ENCODE peak calls at places on chromosomes 5 and 9, in ten cellular contexts. One of them, this sample, is unnamed.

GRCh38 chr5:176436641-176437040 is 11.5 kb upstream of the FAF2 start:
- DNase-seq in small intestine: no peak
- DNase-seq in fibroblast of mammary gland: peak; percentile 52
- DNase-seq in breast epithelium: no peak
- DNase-seq in mammary epithelial cell: peak; percentile 72
- DNase-seq in MG63: no peak
- DNase-seq in CD8-positive, alpha-beta memory T cell: no peak
- DNase-seq in transverse colon: no peak
- DNase-seq in fibroblast of villous mesenchyme: peak; percentile 69
- DNase-seq in GM23338: no peak
- DNase-seq in this sample: no peak

GRCh38 chr5:132501961-132502931 is 11.7 kb upstream of the IRF1 start:
- DNase-seq in fibroblast of mammary gland: peak; percentile 57
- DNase-seq in MG63: no peak
- DNase-seq in small intestine: peak; percentile 90
- DNase-seq in transverse colon: peak; percentile 53
- DNase-seq in GM23338: no peak
- DNase-seq in CD8-positive, alpha-beta memory T cell: no peak
- DNase-seq in breast epithelium: peak; percentile 16
- DNase-seq in fibroblast of villous mesenchyme: no peak
- DNase-seq in mammary epithelial cell: no peak
- DNase-seq in this sample: peak; percentile 42

GRCh38 chr9:131046581-131047202 is 37.7 kb downstream of the LAMC3 start:
- DNase-seq in breast epithelium: peak; percentile 25
- DNase-seq in small intestine: peak; percentile 56
- DNase-seq in GM23338: peak; percentile 92
- DNase-seq in CD8-positive, alpha-beta memory T cell: peak; percentile 53
- DNase-seq in fibroblast of villous mesenchyme: peak; percentile 67
- DNase-seq in mammary epithelial cell: peak; percentile 39
- DNase-seq in transverse colon: peak; percentile 62
- DNase-seq in fibroblast of mammary gland: peak; percentile 54
- DNase-seq in MG63: peak; percentile 47
- DNase-seq in this sample: peak; percentile 59

GRCh38 chr5:64341340-64341739 is 164.5 kb upstream of the RGS7BP start:
- DNase-seq in fibroblast of mammary gland: no peak
- DNase-seq in fibroblast of villous mesenchyme: no peak
- DNase-seq in transverse colon: no peak
- DNase-seq in GM23338: no peak
- DNase-seq in CD8-positive, alpha-beta memory T cell: no peak
- DNase-seq in breast epithelium: no peak
- DNase-seq in mammary epithelial cell: no peak
- DNase-seq in MG63: no peak
- DNase-seq in small intestine: no peak
- DNase-seq in this sample: no peak

GRCh38 chr5:135700731-135701130 is 121.9 kb upstream of the CXCL14 start:
- DNase-seq in fibroblast of villous mesenchyme: no peak
- DNase-seq in MG63: no peak
- DNase-seq in fibroblast of mammary gland: no peak
- DNase-seq in CD8-positive, alpha-beta memory T cell: no peak
- DNase-seq in small intestine: no peak
- DNase-seq in transverse colon: no peak
- DNase-seq in mammary epithelial cell: no peak
- DNase-seq in GM23338: no peak
- DNase-seq in breast epithelium: no peak
- DNase-seq in this sample: peak; percentile 34

GRCh38 chr9:124551472-124552339 is 44.5 kb upstream of the NR5A1 start:
- DNase-seq in fibroblast of mammary gland: peak; percentile 58
- DNase-seq in CD8-positive, alpha-beta memory T cell: no peak
- DNase-seq in mammary epithelial cell: peak; percentile 76
- DNase-seq in fibroblast of villous mesenchyme: peak; percentile 67
- DNase-seq in small intestine: peak; percentile 40
- DNase-seq in transverse colon: peak; percentile 42
- DNase-seq in GM23338: peak; percentile 88
- DNase-seq in MG63: peak; percentile 62
- DNase-seq in breast epithelium: no peak
- DNase-seq in this sample: peak; percentile 74

GRCh38 chr9:121772600-121773285 is 121.3 kb downstream of the DAB2IP start:
- DNase-seq in breast epithelium: peak; percentile 49
- DNase-seq in MG63: no peak
- DNase-seq in CD8-positive, alpha-beta memory T cell: no peak
- DNase-seq in transverse colon: no peak
- DNase-seq in fibroblast of mammary gland: no peak
- DNase-seq in mammary epithelial cell: no peak
- DNase-seq in fibroblast of villous mesenchyme: no peak
- DNase-seq in small intestine: no peak
- DNase-seq in GM23338: no peak
- DNase-seq in this sample: no peak

GRCh38 chr5:1005362-1005851 is 3.2 kb upstream of the NKD2 start:
- DNase-seq in GM23338: no peak
- DNase-seq in CD8-positive, alpha-beta memory T cell: no peak
- DNase-seq in fibroblast of mammary gland: no peak
- DNase-seq in fibroblast of villous mesenchyme: no peak
- DNase-seq in breast epithelium: no peak
- DNase-seq in transverse colon: no peak
- DNase-seq in mammary epithelial cell: no peak
- DNase-seq in MG63: no peak
- DNase-seq in small intestine: no peak
- DNase-seq in this sample: peak; percentile 48

GRCh38 chr9:127128341-127129072 is 6.1 kb upstream of the ANGPTL2 start:
- DNase-seq in fibroblast of mammary gland: peak; percentile 69
- DNase-seq in MG63: peak; percentile 83
- DNase-seq in mammary epithelial cell: peak; percentile 53
- DNase-seq in breast epithelium: no peak
- DNase-seq in fibroblast of villous mesenchyme: no peak
- DNase-seq in transverse colon: no peak
- DNase-seq in GM23338: no peak
- DNase-seq in CD8-positive, alpha-beta memory T cell: no peak
- DNase-seq in small intestine: no peak
- DNase-seq in this sample: no peak

GRCh38 chr5:67176931-67177330 is 19.7 kb downstream of the CD180 start:
- DNase-seq in CD8-positive, alpha-beta memory T cell: no peak
- DNase-seq in breast epithelium: no peak
- DNase-seq in transverse colon: no peak
- DNase-seq in small intestine: no peak
- DNase-seq in fibroblast of villous mesenchyme: no peak
- DNase-seq in mammary epithelial cell: no peak
- DNase-seq in MG63: no peak
- DNase-seq in fibroblast of mammary gland: no peak
- DNase-seq in GM23338: no peak
- DNase-seq in this sample: no peak

GRCh38 chr5:54838843-54839242 is 146.6 kb downstream of the ESM1 start:
- DNase-seq in fibroblast of villous mesenchyme: no peak
- DNase-seq in transverse colon: no peak
- DNase-seq in MG63: no peak
- DNase-seq in fibroblast of mammary gland: no peak
- DNase-seq in breast epithelium: no peak
- DNase-seq in small intestine: no peak
- DNase-seq in mammary epithelial cell: no peak
- DNase-seq in CD8-positive, alpha-beta memory T cell: no peak
- DNase-seq in GM23338: no peak
- DNase-seq in this sample: no peak

GRCh38 chr9:123814526-123814925 is 115.4 kb downstream of the DENND1A start:
- DNase-seq in GM23338: no peak
- DNase-seq in transverse colon: no peak
- DNase-seq in CD8-positive, alpha-beta memory T cell: no peak
- DNase-seq in MG63: no peak
- DNase-seq in breast epithelium: no peak
- DNase-seq in fibroblast of villous mesenchyme: no peak
- DNase-seq in mammary epithelial cell: no peak
- DNase-seq in small intestine: no peak
- DNase-seq in fibroblast of mammary gland: no peak
- DNase-seq in this sample: no peak

GRCh38 chr5:78360674-78361225 is 333 bp downstream of the SCAMP1 start:
- DNase-seq in fibroblast of mammary gland: no peak
- DNase-seq in small intestine: peak; percentile 38
- DNase-seq in MG63: peak; percentile 25
- DNase-seq in mammary epithelial cell: no peak
- DNase-seq in transverse colon: peak; percentile 66
- DNase-seq in GM23338: no peak
- DNase-seq in breast epithelium: peak; percentile 41
- DNase-seq in CD8-positive, alpha-beta memory T cell: peak; percentile 74
- DNase-seq in fibroblast of villous mesenchyme: peak; percentile 3
- DNase-seq in this sample: no peak

GRCh38 chr5:169686137-169686536 is 49.1 kb downstream of the DOCK2 start:
- DNase-seq in CD8-positive, alpha-beta memory T cell: no peak
- DNase-seq in fibroblast of villous mesenchyme: no peak
- DNase-seq in small intestine: no peak
- DNase-seq in MG63: no peak
- DNase-seq in mammary epithelial cell: no peak
- DNase-seq in breast epithelium: no peak
- DNase-seq in GM23338: no peak
- DNase-seq in transverse colon: no peak
- DNase-seq in fibroblast of mammary gland: no peak
- DNase-seq in this sample: no peak

GRCh38 chr9:89807101-89807395 is 202.2 kb downstream of the GADD45G start:
- DNase-seq in small intestine: no peak
- DNase-seq in mammary epithelial cell: no peak
- DNase-seq in fibroblast of mammary gland: no peak
- DNase-seq in fibroblast of villous mesenchyme: no peak
- DNase-seq in GM23338: no peak
- DNase-seq in MG63: no peak
- DNase-seq in breast epithelium: no peak
- DNase-seq in CD8-positive, alpha-beta memory T cell: no peak
- DNase-seq in transverse colon: no peak
- DNase-seq in this sample: no peak

GRCh38 chr5:135602882-135603721 is 24.3 kb upstream of the CXCL14 start:
- DNase-seq in fibroblast of villous mesenchyme: no peak
- DNase-seq in breast epithelium: peak; percentile 10
- DNase-seq in MG63: no peak
- DNase-seq in fibroblast of mammary gland: no peak
- DNase-seq in CD8-positive, alpha-beta memory T cell: no peak
- DNase-seq in mammary epithelial cell: no peak
- DNase-seq in transverse colon: no peak
- DNase-seq in small intestine: no peak
- DNase-seq in GM23338: no peak
- DNase-seq in this sample: no peak

GRCh38 chr9:35669331-35670145 is 4.2 kb upstream of the CA9 start:
- DNase-seq in GM23338: no peak
- DNase-seq in mammary epithelial cell: peak; percentile 73
- DNase-seq in breast epithelium: no peak
- DNase-seq in MG63: no peak
- DNase-seq in transverse colon: peak; percentile 89
- DNase-seq in fibroblast of mammary gland: peak; percentile 74
- DNase-seq in CD8-positive, alpha-beta memory T cell: no peak
- DNase-seq in small intestine: peak; percentile 97
- DNase-seq in fibroblast of villous mesenchyme: peak; percentile 60
- DNase-seq in this sample: no peak

GRCh38 chr9:10661994-10662393 is 49.2 kb upstream of the PTPRD start:
- DNase-seq in fibroblast of mammary gland: no peak
- DNase-seq in small intestine: no peak
- DNase-seq in fibroblast of villous mesenchyme: no peak
- DNase-seq in breast epithelium: no peak
- DNase-seq in MG63: no peak
- DNase-seq in mammary epithelial cell: no peak
- DNase-seq in CD8-positive, alpha-beta memory T cell: no peak
- DNase-seq in transverse colon: no peak
- DNase-seq in GM23338: no peak
- DNase-seq in this sample: no peak

GRCh38 chr9:130834371-130835311 is at the start of gene ABL1:
- DNase-seq in breast epithelium: peak; percentile 67
- DNase-seq in CD8-positive, alpha-beta memory T cell: peak; percentile 52
- DNase-seq in transverse colon: peak; percentile 79
- DNase-seq in mammary epithelial cell: peak; percentile 93
- DNase-seq in fibroblast of mammary gland: peak; percentile 92
- DNase-seq in GM23338: peak; percentile 66
- DNase-seq in small intestine: peak; percentile 80
- DNase-seq in fibroblast of villous mesenchyme: peak; percentile 82
- DNase-seq in MG63: peak; percentile 96
- DNase-seq in this sample: peak; percentile 85

DNA sequence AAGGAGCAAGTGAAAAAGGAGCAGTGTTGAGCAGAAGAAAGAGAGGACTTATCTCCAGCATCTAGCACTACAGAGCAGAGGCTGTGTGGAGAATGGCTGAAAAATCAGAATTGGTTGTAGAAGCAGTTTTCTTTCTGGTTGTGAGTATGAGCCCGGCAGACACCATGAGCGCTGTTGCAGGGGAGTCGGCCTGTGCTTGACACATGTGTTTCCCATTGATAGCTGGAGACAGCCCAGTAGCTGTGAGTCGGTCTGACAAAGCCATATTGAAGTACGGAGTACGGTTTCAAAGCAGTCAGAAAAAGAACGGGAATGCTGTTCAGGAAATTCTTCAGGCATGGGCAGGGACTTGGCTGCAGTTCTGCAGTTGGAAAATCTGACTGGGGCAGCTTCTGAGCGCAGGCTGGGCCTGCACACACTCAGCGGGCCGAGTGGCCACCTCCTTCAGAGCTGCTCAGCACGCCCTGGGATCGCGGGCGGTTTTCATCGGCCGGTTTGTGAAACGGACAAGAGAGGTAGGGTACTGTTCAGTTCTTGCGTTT is at the start of gene SGCD:
- DNase-seq in fibroblast of villous mesenchyme: peak; percentile 46
- DNase-seq in transverse colon: peak; percentile 26
- DNase-seq in small intestine: no peak
- DNase-seq in mammary epithelial cell: no peak
- DNase-seq in GM23338: peak; percentile 16
- DNase-seq in fibroblast of mammary gland: peak; percentile 92
- DNase-seq in CD8-positive, alpha-beta memory T cell: no peak
- DNase-seq in MG63: peak; percentile 93
- DNase-seq in breast epithelium: no peak
- DNase-seq in this sample: no peak
- H3K4me3 ChIP-seq in fibroblast of villous mesenchyme: peak within 1 kb of the TSS; percentile 30
- H3K4me3 ChIP-seq in transverse colon: peak within 1 kb of the TSS; percentile 32
- H3K4me3 ChIP-seq in small intestine: no peak within 1 kb of the TSS
- H3K4me3 ChIP-seq in mammary epithelial cell: no peak within 1 kb of the TSS
- H3K4me3 ChIP-seq in GM23338: no peak within 1 kb of the TSS
- H3K4me3 ChIP-seq in fibroblast of mammary gland: peak within 1 kb of the TSS; percentile 63
- H3K4me3 ChIP-seq in CD8-positive, alpha-beta memory T cell: no peak within 1 kb of the TSS
- H3K4me3 ChIP-seq in MG63: peak within 1 kb of the TSS; percentile 39
- H3K4me3 ChIP-seq in breast epithelium: peak within 1 kb of the TSS; percentile 34
- H3K4me3 ChIP-seq in this sample: no peak within 1 kb of the TSS

GRCh38 chr9:68797116-68797515 is 92.1 kb downstream of the PIP5K1B start:
- DNase-seq in transverse colon: no peak
- DNase-seq in CD8-positive, alpha-beta memory T cell: no peak
- DNase-seq in breast epithelium: no peak
- DNase-seq in fibroblast of villous mesenchyme: no peak
- DNase-seq in fibroblast of mammary gland: no peak
- DNase-seq in mammary epithelial cell: no peak
- DNase-seq in MG63: no peak
- DNase-seq in GM23338: no peak
- DNase-seq in small intestine: no peak
- DNase-seq in this sample: no peak
- H3K4me3 ChIP-seq in transverse colon: no peak overlapping the region
- H3K4me3 ChIP-seq in CD8-positive, alpha-beta memory T cell: no peak overlapping the region
- H3K4me3 ChIP-seq in breast epithelium: no peak overlapping the region
- H3K4me3 ChIP-seq in fibroblast of villous mesenchyme: no peak overlapping the region
- H3K4me3 ChIP-seq in fibroblast of mammary gland: no peak overlapping the region
- H3K4me3 ChIP-seq in mammary epithelial cell: no peak overlapping the region
- H3K4me3 ChIP-seq in MG63: no peak overlapping the region
- H3K4me3 ChIP-seq in GM23338: no peak overlapping the region
- H3K4me3 ChIP-seq in small intestine: no peak overlapping the region
- H3K4me3 ChIP-seq in this sample: no peak overlapping the region

GRCh38 chr5:171390883-171391677 is 3.4 kb downstream of the NPM1 start:
- DNase-seq in MG63: no peak
- DNase-seq in fibroblast of villous mesenchyme: no peak
- DNase-seq in GM23338: no peak
- DNase-seq in breast epithelium: no peak
- DNase-seq in small intestine: no peak
- DNase-seq in CD8-positive, alpha-beta memory T cell: no peak
- DNase-seq in mammary epithelial cell: peak; percentile 41
- DNase-seq in transverse colon: no peak
- DNase-seq in fibroblast of mammary gland: peak; percentile 21
- DNase-seq in this sample: no peak
- H3K4me3 ChIP-seq in MG63: peak overlapping the region; percentile 96
- H3K4me3 ChIP-seq in fibroblast of villous mesenchyme: peak overlapping the region; percentile 29
- H3K4me3 ChIP-seq in GM23338: peak overlapping the region; percentile 88
- H3K4me3 ChIP-seq in breast epithelium: no peak overlapping the region
- H3K4me3 ChIP-seq in small intestine: no peak overlapping the region
- H3K4me3 ChIP-seq in CD8-positive, alpha-beta memory T cell: no peak overlapping the region
- H3K4me3 ChIP-seq in mammary epithelial cell: peak overlapping the region; percentile 85
- H3K4me3 ChIP-seq in transverse colon: no peak overlapping the region
- H3K4me3 ChIP-seq in fibroblast of mammary gland: peak overlapping the region; percentile 81
- H3K4me3 ChIP-seq in this sample: no peak overlapping the region

GRCh38 chr9:134293576-134294227 is 32.6 kb upstream of the RXRA start:
- DNase-seq in mammary epithelial cell: no peak
- DNase-seq in MG63: no peak
- DNase-seq in breast epithelium: no peak
- DNase-seq in GM23338: no peak
- DNase-seq in small intestine: no peak
- DNase-seq in transverse colon: no peak
- DNase-seq in fibroblast of mammary gland: peak; percentile 8
- DNase-seq in CD8-positive, alpha-beta memory T cell: no peak
- DNase-seq in fibroblast of villous mesenchyme: peak; percentile 11
- DNase-seq in this sample: no peak
- H3K4me3 ChIP-seq in mammary epithelial cell: no peak overlapping the region
- H3K4me3 ChIP-seq in MG63: no peak overlapping the region
- H3K4me3 ChIP-seq in breast epithelium: peak overlapping the region; percentile 19
- H3K4me3 ChIP-seq in GM23338: no peak overlapping the region
- H3K4me3 ChIP-seq in small intestine: no peak overlapping the region
- H3K4me3 ChIP-seq in transverse colon: no peak overlapping the region
- H3K4me3 ChIP-seq in fibroblast of mammary gland: no peak overlapping the region
- H3K4me3 ChIP-seq in CD8-positive, alpha-beta memory T cell: no peak overlapping the region
- H3K4me3 ChIP-seq in fibroblast of villous mesenchyme: peak overlapping the region; percentile 21
- H3K4me3 ChIP-seq in this sample: no peak overlapping the region

This sample was measured in SJSA1.